ENCODE peak calls at places on chromosomes 5 and 9, in five cellular contexts. U, E, F, C and S are unnamed samples.

GRCh38 chr9:136011376-136011702 is 50.2 kb upstream of the UBAC1 start:
- DNase-seq in U (no peak), E (no peak), F (peak; percentile 29), C (no peak), S (no peak)

GRCh38 chr9:278651-279050 is 64.0 kb downstream of the DOCK8 start:
- DNase-seq in U (no peak), E (no peak), F (no peak), C (no peak), S (no peak)

GRCh38 chr5:111929892-111930291 is 172.9 kb upstream of the NREP start:
- DNase-seq in U (no peak), E (no peak), F (no peak), C (peak; percentile 94), S (no peak)

GRCh38 chr5:142757564-142757963 is 12.6 kb upstream of the ARHGAP26 start:
- DNase-seq in U (no peak), E (no peak), F (no peak), C (no peak), S (no peak)

GRCh38 chr9:35628389-35628991 is 10.3 kb upstream of the CD72 start:
- DNase-seq in U (no peak), E (no peak), F (no peak), C (no peak), S (no peak)

GRCh38 chr5:112532654-112533314 is 113.7 kb upstream of the EPB41L4A start:
- DNase-seq in U (no peak), E (no peak), F (no peak), C (no peak), S (no peak)

GRCh38 chr9:118606669-118607068 is 762.6 kb downstream of the BRINP1 start:
- DNase-seq in U (no peak), E (no peak), F (no peak), C (no peak), S (no peak)

GRCh38 chr9:107942870-107943269 is 453.3 kb upstream of the KLF4 start:
- DNase-seq in U (no peak), E (peak; percentile 41), F (no peak), C (peak; percentile 9), S (no peak)

GRCh38 chr9:2216591-2216990 is 201.4 kb downstream of the SMARCA2 start:
- DNase-seq in U (no peak), E (no peak), F (no peak), C (peak; percentile 40), S (no peak)

GRCh38 chr5:91383956-91384300 is 811 bp upstream of the ARRDC3 start:
- DNase-seq in U (no peak), E (peak; percentile 38), F (no peak), C (peak; percentile 40), S (no peak)

GRCh38 chr9:124074746-124075145 is 63.2 kb downstream of the LHX2 start:
- DNase-seq in U (no peak), E (no peak), F (no peak), C (no peak), S (no peak)

GRCh38 chr5:102231693-102232619 is 64.1 kb downstream of the SLCO4C1 start:
- DNase-seq in U (no peak), E (no peak), F (no peak), C (no peak), S (no peak)

GRCh38 chr5:34411470-34412346 is 244.4 kb upstream of the RAI14 start:
- DNase-seq in U (peak; percentile 79), E (peak; percentile 87), F (no peak), C (no peak), S (no peak)

GRCh38 chr5:79011219-79011836 is 26.2 kb upstream of the ARSB start:
- DNase-seq in U (no peak), E (peak; percentile 7), F (no peak), C (peak; percentile 18), S (no peak)